ENCODE peak calls at places on chromosomes 3 and 15, in five cellular contexts. U is RWPE2, C is psoas muscle, O is kidney, I is body of pancreas. H is an unnamed sample.

GRCh38 chr3:182682263-182683229 is 110.8 kb upstream of the ATP11B start:
- DNase-seq in U (peak; percentile 64), C (peak; percentile 22), O (peak; percentile 74), I (peak; percentile 59), H (peak; percentile 73)

GRCh38 chr15:100341662-100342560 is at the start of gene ADAMTS17:
- DNase-seq in U (peak; percentile 99), C (peak; percentile 96), O (peak; percentile 98), I (peak; percentile 97), H (peak; percentile 97)

GRCh38 chr3:177835917-177836316 is 638.6 kb upstream of the TBL1XR1 start:
- DNase-seq in U (no peak), C (no peak), O (no peak), I (no peak), H (peak; percentile 58)

GRCh38 chr3:25424238-25425013 is 3.6 kb upstream of the RARB start:
- DNase-seq in U (no peak), C (no peak), O (no peak), I (no peak), H (peak; percentile 86)

GRCh38 chr3:131072845-131073244 is 46.2 kb downstream of the NEK11 start:
- DNase-seq in U (no peak), C (no peak), O (no peak), I (no peak), H (no peak)

GRCh38 chr3:159045279-159045678 is 243.4 kb downstream of the MFSD1 start:
- DNase-seq in U (no peak), C (no peak), O (no peak), I (no peak), H (no peak)

GRCh38 chr3:16370503-16370871 is 105.5 kb downstream of the OXNAD1 start:
- DNase-seq in U (no peak), C (no peak), O (no peak), I (no peak), H (no peak)

GRCh38 chr15:42716626-42717025 is 20.3 kb downstream of the CDAN1 start:
- DNase-seq in U (peak; percentile 35), C (no peak), O (no peak), I (no peak), H (no peak)

GRCh38 chr3:111326144-111326995 is 215.6 kb upstream of the CD96 start:
- DNase-seq in U (no peak), C (no peak), O (no peak), I (no peak), H (no peak)

GRCh38 chr3:11662392-11662990 is 18.8 kb upstream of the VGLL4 start:
- DNase-seq in U (no peak), C (no peak), O (no peak), I (no peak), H (peak; percentile 70)

GRCh38 chr3:128081846-128082245 is 29.6 kb downstream of the SEC61A1 start:
- DNase-seq in U (no peak), C (no peak), O (no peak), I (peak; percentile 65), H (peak; percentile 97)

GRCh38 chr15:70479785-70480184 is 283.6 kb downstream of the UACA start:
- DNase-seq in U (no peak), C (no peak), O (no peak), I (no peak), H (no peak)

GRCh38 chr3:6739288-6739687 is 121.6 kb upstream of the GRM7 start:
- DNase-seq in U (no peak), C (no peak), O (no peak), I (no peak), H (no peak)

GRCh38 chr15:80606571-80606970 is 88.5 kb upstream of the ABHD17C start:
- DNase-seq in U (no peak), C (no peak), O (no peak), I (no peak), H (no peak)

GRCh38 chr3:107217161-107217560 is 160.1 kb upstream of the CCDC54 start:
- DNase-seq in U (peak; percentile 77), C (no peak), O (no peak), I (no peak), H (peak; percentile 51)

GRCh38 chr3:107212709-107213664 is 164.3 kb upstream of the CCDC54 start:
- DNase-seq in U (no peak), C (no peak), O (no peak), I (no peak), H (no peak)

GRCh38 chr3:107218864-107219269 is 158.4 kb upstream of the CCDC54 start:
- DNase-seq in U (no peak), C (no peak), O (no peak), I (no peak), H (no peak)

GRCh38 chr3:107216229-107216628 is 161.0 kb upstream of the CCDC54 start:
- DNase-seq in U (no peak), C (no peak), O (no peak), I (no peak), H (no peak)

DNA sequence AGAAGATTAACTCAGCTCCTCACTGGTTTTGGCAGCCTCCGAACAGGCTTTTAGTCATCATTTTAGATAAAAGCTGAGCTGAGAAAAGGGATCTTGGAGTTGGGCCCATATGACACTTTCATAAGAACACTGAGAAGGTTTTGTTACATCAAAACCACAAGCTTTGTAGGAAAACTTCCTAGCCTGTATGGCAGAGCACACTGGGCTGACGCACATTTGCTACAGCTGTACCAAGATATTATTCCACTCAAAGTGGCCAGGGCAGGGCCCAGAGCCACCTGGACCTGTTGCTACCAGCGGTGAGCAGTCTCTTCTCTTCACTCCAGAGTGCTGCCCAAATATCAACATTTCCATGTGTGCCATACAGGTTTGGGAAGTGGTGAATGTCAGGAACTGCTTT is 160.5 kb upstream of the CCDC54 start:
- DNase-seq in U (no peak), C (no peak), O (no peak), I (no peak), H (peak; percentile 25)
- TF ChIP-seq CTCF in U (no peak), C (no peak), O (no peak), I (no peak), H (no peak)

GRCh38 chr15:68106656-68107055 is 52.5 kb downstream of the PIAS1 start:
- DNase-seq in U (no peak), C (no peak), O (no peak), I (no peak), H (no peak)
- H3K4me3 ChIP-seq in U (no peak overlapping the region), C (no peak overlapping the region), O (no peak overlapping the region), I (no peak overlapping the region), H (no peak overlapping the region)

GRCh38 chr15:74781673-74782595 is at the start of gene CSK:
- DNase-seq in U (peak; percentile 70), C (peak; percentile 82), O (peak; percentile 91), I (peak; percentile 79), H (peak; percentile 100)

GRCh38 chr15:74783808-74784175 is 1.9 kb downstream of the CSK start:
- DNase-seq in U (peak; percentile 73), C (no peak), O (no peak), I (no peak), H (no peak)

GRCh38 chr15:74782596-74783071 is 754 bp downstream of the CSK start:
- DNase-seq in U (no peak), C (no peak), O (no peak), I (peak; percentile 18), H (no peak)

GRCh38 chr15:74784426-74784825 is 2.5 kb downstream of the CSK start:
- DNase-seq in U (peak; percentile 51), C (no peak), O (no peak), I (no peak), H (no peak)

GRCh38 chr15:74783072-74783807 is 1.4 kb downstream of the CSK start:
- DNase-seq in U (peak; percentile 74), C (no peak), O (no peak), I (peak; percentile 27), H (peak; percentile 87)
- H3K4me1 ChIP-seq in U (peaks cover 41% of the 10 kb centered on the region), C (peaks cover 63% of the 10 kb centered on the region), O (peaks cover 50% of the 10 kb centered on the region), I (peaks cover 44% of the 10 kb centered on the region), H (peaks cover 52% of the 10 kb centered on the region)

GRCh38 chr3:172195393-172195754 is 156.0 kb downstream of the FNDC3B start:
- DNase-seq in U (no peak), C (no peak), O (no peak), I (no peak), H (no peak)

GRCh38 chr3:172192830-172193415 is 153.5 kb downstream of the FNDC3B start:
- DNase-seq in U (no peak), C (no peak), O (no peak), I (no peak), H (no peak)

GRCh38 chr3:172194702-172195392 is 155.5 kb downstream of the FNDC3B start:
- DNase-seq in U (no peak), C (no peak), O (no peak), I (no peak), H (no peak)

GRCh38 chr3:172191629-172192028 is 152.3 kb downstream of the FNDC3B start:
- DNase-seq in U (no peak), C (no peak), O (no peak), I (no peak), H (no peak)

DNA sequence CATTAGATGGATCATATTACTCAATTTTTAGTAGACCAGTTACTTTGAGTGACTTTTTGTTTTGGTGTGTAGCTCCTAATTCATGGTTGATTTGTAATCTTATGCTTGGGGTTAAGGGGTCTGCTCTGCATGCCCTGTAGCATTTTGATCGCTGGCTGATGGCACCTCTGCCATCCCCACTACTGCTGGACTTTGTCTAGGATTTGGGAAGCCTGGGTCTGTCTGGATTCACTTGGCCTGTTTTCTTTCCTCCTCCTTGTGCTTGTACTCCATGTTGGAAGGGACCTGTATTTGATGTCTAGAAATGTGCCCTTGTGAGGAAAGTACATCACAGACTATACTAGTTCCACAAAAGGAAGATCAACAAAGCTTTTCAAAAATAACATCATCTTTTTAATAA is 154.1 kb downstream of the FNDC3B start:
- DNase-seq in U (no peak), C (no peak), O (no peak), I (no peak), H (no peak)
- TF ChIP-seq CTCF in U (no peak), C (no peak), O (no peak), I (no peak), H (no peak)

DNA sequence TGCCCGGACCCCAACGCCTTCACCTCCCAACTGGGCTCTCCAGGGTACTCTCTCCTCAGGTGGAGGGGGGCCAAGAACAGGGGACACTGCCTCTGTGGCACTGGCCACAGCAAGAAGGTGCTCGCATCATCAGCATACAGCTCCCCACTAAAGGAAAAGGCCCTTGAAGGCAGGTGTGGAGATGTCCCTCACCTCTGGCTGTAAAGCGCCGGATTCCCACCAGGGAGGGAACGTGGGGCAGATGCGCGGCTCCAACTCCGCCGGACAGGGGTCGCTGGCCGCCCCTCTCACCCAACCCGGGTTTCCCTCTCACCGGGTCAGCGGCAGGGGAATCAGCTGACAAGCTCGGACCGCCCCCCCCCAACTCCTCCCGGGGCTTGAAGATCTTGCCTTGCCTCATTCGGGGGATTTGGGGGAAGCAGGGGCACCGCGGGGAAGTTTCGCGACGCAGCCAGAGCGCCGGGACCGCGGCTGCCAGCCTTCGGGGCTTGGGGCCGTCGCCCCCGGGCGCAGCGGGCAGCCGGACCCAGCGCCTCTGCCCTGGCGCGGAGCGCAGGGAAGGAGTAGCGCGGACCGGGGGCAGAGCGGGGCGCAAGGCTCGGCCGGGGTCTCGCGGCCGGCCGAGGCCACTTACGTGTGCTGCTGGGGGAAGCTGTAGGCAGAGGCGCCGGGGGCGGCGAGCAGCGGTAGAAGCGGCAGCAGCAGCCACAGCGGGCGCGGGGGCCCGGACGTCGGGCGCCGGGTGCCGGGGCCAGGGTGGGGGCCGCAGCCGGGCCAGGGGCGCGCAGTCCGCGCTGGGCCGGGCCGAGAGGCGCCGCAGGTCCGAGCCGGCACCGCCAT is 630 bp downstream of the CACNA2D2 start:
- DNase-seq in U (no peak), C (no peak), O (no peak), I (no peak), H (peak; percentile 87)
- H3K4me3 ChIP-seq in U (peak overlapping the region; percentile 39), C (peak overlapping the region; percentile 75), O (peak overlapping the region; percentile 43), I (peak overlapping the region; percentile 21), H (no peak overlapping the region)